ENCODE peak calls at places on chromosomes 4 and X, in eight cellular contexts. X, K, M, T, N, D, F and I are unnamed samples.

GRCh38 chr4:186814535-186814934 is 90.9 kb upstream of the FAT1 start:
- DNase-seq in X (no peak), K (no peak), M (no peak), T (no peak), N (no peak), D (no peak), F (no peak), I (no peak)

GRCh38 chr4:22416403-22416802 is 99.5 kb downstream of the ADGRA3 start:
- DNase-seq in X (no peak), K (no peak), M (peak; percentile 76), T (peak; percentile 1), N (no peak), D (no peak), F (peak; percentile 70), I (no peak)

GRCh38 chr4:3767569-3768288 is 1.5 kb downstream of the ADRA2C start:
- DNase-seq in X (no peak), K (no peak), M (peak; percentile 23), T (no peak), N (no peak), D (no peak), F (no peak), I (peak; percentile 60)

GRCh38 chr4:81723044-81723884 is 251.6 kb upstream of the RASGEF1B start:
- DNase-seq in X (no peak), K (no peak), M (no peak), T (no peak), N (no peak), D (no peak), F (no peak), I (no peak)

GRCh38 chrX:153438522-153438921 is 7.3 kb downstream of the TREX2 start:
- DNase-seq in X (no peak), K (no peak), M (peak; percentile 18), T (peak; percentile 52), N (peak; percentile 49), D (peak; percentile 20), F (peak; percentile 15), I (peak; percentile 39)

GRCh38 chr4:140359571-140360427 is 13.6 kb upstream of the SCOC start:
- DNase-seq in X (peak; percentile 86), K (peak; percentile 75), M (peak; percentile 65), T (peak; percentile 88), N (peak; percentile 85), D (peak; percentile 78), F (peak; percentile 46), I (peak; percentile 88)

GRCh38 chr4:55838356-55838755 is 15.1 kb upstream of the EXOC1 start:
- DNase-seq in X (no peak), K (no peak), M (peak; percentile 50), T (no peak), N (peak; percentile 19), D (no peak), F (peak; percentile 38), I (no peak)

GRCh38 chr4:128380306-128380705 is 92.7 kb upstream of the PGRMC2 start:
- DNase-seq in X (no peak), K (no peak), M (no peak), T (no peak), N (no peak), D (no peak), F (no peak), I (no peak)

GRCh38 chr4:64598068-64598467 is 188.8 kb upstream of the TECRL start:
- DNase-seq in X (peak; percentile 6), K (no peak), M (peak; percentile 3), T (no peak), N (no peak), D (no peak), F (no peak), I (no peak)

GRCh38 chr4:115332078-115332477 is 218.7 kb upstream of the NDST4 start:
- DNase-seq in X (no peak), K (no peak), M (no peak), T (no peak), N (no peak), D (no peak), F (no peak), I (no peak)

GRCh38 chr4:8472689-8473197 is 32.2 kb downstream of the TRMT44 start:
- DNase-seq in X (peak; percentile 7), K (peak; percentile 39), M (peak; percentile 96), T (no peak), N (peak; percentile 96), D (no peak), F (peak; percentile 96), I (peak; percentile 62)

GRCh38 chrX:16357902-16358301 is 190.6 kb downstream of the MAGEB17 start:
- DNase-seq in X (no peak), K (no peak), M (no peak), T (no peak), N (no peak), D (no peak), F (no peak), I (no peak)

GRCh38 chr4:147157860-147158701 is 212.4 kb upstream of the TTC29 start:
- DNase-seq in X (peak; percentile 62), K (peak; percentile 12), M (peak; percentile 39), T (no peak), N (peak; percentile 40), D (peak; percentile 39), F (peak; percentile 35), I (peak; percentile 59)

GRCh38 chr4:189974056-189974455 is 33.4 kb downstream of the FRG1 start:
- DNase-seq in X (peak; percentile 31), K (no peak), M (no peak), T (peak; percentile 35), N (peak; percentile 8), D (peak; percentile 15), F (no peak), I (no peak)

GRCh38 chrX:25344191-25344936 is 328.6 kb upstream of the ARX start:
- DNase-seq in X (no peak), K (no peak), M (no peak), T (no peak), N (no peak), D (no peak), F (no peak), I (no peak)

GRCh38 chr4:42397635-42398447 is 553 bp downstream of the SHISA3 start:
- DNase-seq in X (peak; percentile 21), K (no peak), M (peak; percentile 37), T (no peak), N (peak; percentile 36), D (no peak), F (peak; percentile 17), I (peak; percentile 18)

GRCh38 chr4:168475745-168476144 is 4.5 kb downstream of the DDX60L start:
- DNase-seq in X (peak; percentile 34), K (no peak), M (peak; percentile 24), T (peak; percentile 47), N (peak; percentile 23), D (no peak), F (no peak), I (peak; percentile 23)

GRCh38 chrX:114344756-114345155 is 239.1 kb upstream of the HTR2C start:
- DNase-seq in X (peak; percentile 49), K (no peak), M (peak; percentile 18), T (peak; percentile 25), N (peak; percentile 61), D (peak; percentile 3), F (peak; percentile 7), I (peak; percentile 59)

GRCh38 chr4:151798678-151799416 is 38.0 kb upstream of the GATB start:
- DNase-seq in X (no peak), K (no peak), M (peak; percentile 24), T (no peak), N (peak; percentile 30), D (no peak), F (no peak), I (no peak)

GRCh38 chr4:185576314-185576713 is 41.0 kb upstream of the PDLIM3 start:
- DNase-seq in X (no peak), K (no peak), M (no peak), T (no peak), N (no peak), D (no peak), F (no peak), I (no peak)

GRCh38 chrX:10579753-10580060 is 40.7 kb downstream of the MID1 start:
- DNase-seq in X (no peak), K (no peak), M (peak; percentile 71), T (no peak), N (peak; percentile 52), D (no peak), F (peak; percentile 68), I (no peak)

GRCh38 chr4:168919706-168920324 is 90.2 kb downstream of the CBR4 start:
- DNase-seq in X (no peak), K (no peak), M (no peak), T (no peak), N (no peak), D (peak; percentile 63), F (no peak), I (no peak)

GRCh38 chrX:133776072-133776471 is 209.3 kb downstream of the GPC3 start:
- DNase-seq in X (peak; percentile 49), K (peak; percentile 10), M (no peak), T (peak; percentile 21), N (no peak), D (no peak), F (no peak), I (no peak)

DNA sequence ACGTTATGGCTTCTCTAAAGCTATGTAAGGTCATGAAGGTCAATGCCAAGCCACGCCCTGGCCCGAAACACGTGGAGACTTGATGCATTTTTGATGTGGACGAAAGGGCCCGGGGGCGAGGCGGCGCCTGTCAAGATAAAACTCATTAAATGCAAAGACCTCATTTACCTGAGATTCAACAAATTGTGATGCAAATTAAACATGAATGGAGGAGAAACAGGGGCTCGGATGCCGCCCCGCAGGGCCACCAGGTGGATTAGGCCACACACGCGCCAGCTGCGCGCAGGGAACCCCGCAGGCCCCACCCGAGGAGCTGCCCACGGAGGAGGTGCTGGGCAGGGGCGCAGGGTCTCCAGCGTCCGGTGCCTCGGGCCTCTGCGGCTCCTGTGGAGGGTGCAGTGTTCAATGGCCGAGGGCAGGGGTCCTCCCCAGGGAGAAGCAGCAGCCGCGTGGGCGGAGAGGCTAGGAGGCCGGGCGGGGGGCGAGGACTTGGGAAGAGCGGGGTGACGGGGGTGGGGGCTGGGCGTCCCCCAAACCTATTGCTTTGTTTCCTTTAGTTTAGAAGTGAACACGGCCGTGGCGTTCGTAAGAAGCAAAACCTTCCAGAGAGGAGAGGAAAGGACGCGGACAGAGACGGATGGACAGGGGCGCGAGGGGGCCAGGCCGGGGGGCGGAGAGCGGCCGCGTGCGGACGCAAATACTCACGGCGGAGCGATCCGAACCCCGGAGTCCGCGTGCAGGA is 40.4 kb downstream of the CPLX1 start:
- DNase-seq in X (no peak), K (no peak), M (no peak), T (no peak), N (peak; percentile 31), D (no peak), F (no peak), I (no peak)
- TF ChIP-seq EZH2 in X (no peak), K (no peak), M (peak; percentile 83), T (no peak), N (peak; percentile 46), D (no peak), F (peak; percentile 72), I (no peak)

GRCh38 chr4:107825072-107825789 is 499 bp downstream of the SGMS2 start:
- DNase-seq in X (peak; percentile 52), K (peak; percentile 43), M (peak; percentile 67), T (no peak), N (peak; percentile 78), D (no peak), F (peak; percentile 55), I (peak; percentile 72)
- TF ChIP-seq EZH2 in X (no peak), K (no peak), M (no peak), T (no peak), N (no peak), D (no peak), F (no peak), I (no peak)

GRCh38 chr4:1413687-1414479 is 7.6 kb upstream of the NKX1-1 start:
- DNase-seq in X (no peak), K (no peak), M (no peak), T (no peak), N (no peak), D (no peak), F (no peak), I (no peak)
- TF ChIP-seq EZH2 in X (no peak), K (no peak), M (no peak), T (no peak), N (no peak), D (no peak), F (peak; percentile 54), I (no peak)

GRCh38 chr4:84481077-84481878 is 17.8 kb downstream of the NKX6-1 start:
- DNase-seq in X (no peak), K (no peak), M (no peak), T (no peak), N (no peak), D (no peak), F (no peak), I (no peak)
- TF ChIP-seq EZH2 in X (no peak), K (no peak), M (no peak), T (no peak), N (peak; percentile 87), D (no peak), F (peak; percentile 80), I (peak; percentile 94)